ENCODE peak calls at places on chromosomes 4 and X, in five cellular contexts. D is HFFc6, O is left lung, M is lower lobe of right lung, I is glutamatergic neuron. S is an unnamed sample.

GRCh38 chr4:23881052-23881501 is 8.8 kb downstream of the PPARGC1A start:
- DNase-seq in D (no peak), O (no peak), M (no peak), I (no peak), S (no peak)

GRCh38 chrX:45232139-45232538 is 31.5 kb upstream of the DIPK2B start:
- DNase-seq in D (no peak), O (no peak), M (no peak), I (no peak), S (no peak)

GRCh38 chr4:74267998-74268606 is 40.2 kb upstream of the EPGN start:
- DNase-seq in D (peak), O (no peak), M (no peak), I (no peak), S (no peak)

GRCh38 chr4:12389604-12390003 is 960.9 kb upstream of the HS3ST1 start:
- DNase-seq in D (no peak), O (no peak), M (no peak), I (no peak), S (no peak)

GRCh38 chrX:137568741-137569469 is 3.0 kb downstream of the ZIC3 start:
- DNase-seq in D (no peak), O (no peak), M (no peak), I (no peak), S (peak)

GRCh38 chr4:4578981-4579380 is 37.1 kb upstream of the STX18 start:
- DNase-seq in D (no peak), O (no peak), M (no peak), I (no peak), S (peak)

GRCh38 chrX:33330798-33331197 is 119.4 kb upstream of the DMD start:
- DNase-seq in D (no peak), O (no peak), M (no peak), I (no peak), S (no peak)

GRCh38 chr4:185933078-185933581 is 121.1 kb upstream of the SORBS2 start:
- DNase-seq in D (peak), O (no peak), M (no peak), I (no peak), S (no peak)

GRCh38 chrX:15616531-15616930 is 15.8 kb upstream of the ACE2 start:
- DNase-seq in D (no peak), O (no peak), M (no peak), I (no peak), S (no peak)

GRCh38 chr4:40737882-40738281 is 11.9 kb upstream of the NSUN7 start:
- DNase-seq in D (no peak), O (no peak), M (no peak), I (no peak), S (no peak)

GRCh38 chr4:40734497-40734896 is 15.3 kb upstream of the NSUN7 start:
- DNase-seq in D (no peak), O (no peak), M (no peak), I (no peak), S (no peak)

GRCh38 chr4:40731792-40732245 is 17.9 kb upstream of the NSUN7 start:
- DNase-seq in D (no peak), O (peak), M (peak), I (no peak), S (no peak)

GRCh38 chr4:40736910-40737309 is 12.8 kb upstream of the NSUN7 start:
- DNase-seq in D (peak), O (no peak), M (no peak), I (no peak), S (no peak)

GRCh38 chr4:40733752-40734151 is 16.0 kb upstream of the NSUN7 start:
- DNase-seq in D (no peak), O (no peak), M (no peak), I (no peak), S (no peak)
- TF ChIP-seq CTCF in D (no peak), O (no peak), M (no peak), I (no peak), S (no peak)

DNA sequence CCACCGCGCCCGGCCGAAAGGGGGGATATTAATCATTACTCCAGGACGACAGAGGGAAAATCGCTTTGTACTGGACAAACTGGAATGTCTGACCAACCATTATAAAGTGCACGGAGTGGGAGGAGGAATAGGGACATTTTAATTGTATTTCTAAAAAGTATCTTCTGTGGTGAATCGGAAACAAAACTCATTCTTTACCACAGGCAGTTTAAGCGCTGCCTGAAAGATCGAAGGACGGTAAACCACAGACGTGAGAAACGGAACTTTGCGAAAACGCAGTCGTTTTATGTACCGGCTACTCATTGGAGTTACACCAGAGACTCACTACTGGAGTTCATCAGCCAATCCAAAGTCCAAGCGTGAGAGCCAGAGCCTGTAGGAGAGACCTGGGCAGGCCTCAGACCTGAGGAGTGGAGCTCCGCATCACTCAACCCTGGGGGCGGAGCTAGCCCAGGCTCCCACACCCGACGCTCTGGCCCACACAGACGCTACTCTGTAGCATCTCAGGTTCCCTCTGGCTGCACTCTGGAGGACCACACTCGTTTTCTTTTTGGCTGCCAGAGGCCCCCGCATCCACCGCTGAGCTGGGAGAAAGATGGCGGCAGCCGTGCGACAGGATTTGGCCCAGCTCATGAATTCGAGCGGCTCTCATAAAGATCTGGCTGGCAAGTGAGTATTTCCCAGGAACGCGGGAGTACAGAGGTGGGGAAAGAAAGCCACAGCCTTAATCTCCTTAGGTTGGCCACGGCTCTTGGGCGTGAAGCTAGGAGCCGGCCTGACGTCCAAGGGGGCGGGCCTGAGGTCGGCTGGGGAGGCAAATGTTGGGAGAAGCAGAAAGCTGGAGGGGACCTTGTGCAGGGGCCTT is at the start of gene COPS4:
- DNase-seq in D (peak), O (peak), M (peak), I (peak), S (peak)
- TF ChIP-seq CTCF in D (peak), O (peak), M (peak), I (no peak), S (no peak)

DNA sequence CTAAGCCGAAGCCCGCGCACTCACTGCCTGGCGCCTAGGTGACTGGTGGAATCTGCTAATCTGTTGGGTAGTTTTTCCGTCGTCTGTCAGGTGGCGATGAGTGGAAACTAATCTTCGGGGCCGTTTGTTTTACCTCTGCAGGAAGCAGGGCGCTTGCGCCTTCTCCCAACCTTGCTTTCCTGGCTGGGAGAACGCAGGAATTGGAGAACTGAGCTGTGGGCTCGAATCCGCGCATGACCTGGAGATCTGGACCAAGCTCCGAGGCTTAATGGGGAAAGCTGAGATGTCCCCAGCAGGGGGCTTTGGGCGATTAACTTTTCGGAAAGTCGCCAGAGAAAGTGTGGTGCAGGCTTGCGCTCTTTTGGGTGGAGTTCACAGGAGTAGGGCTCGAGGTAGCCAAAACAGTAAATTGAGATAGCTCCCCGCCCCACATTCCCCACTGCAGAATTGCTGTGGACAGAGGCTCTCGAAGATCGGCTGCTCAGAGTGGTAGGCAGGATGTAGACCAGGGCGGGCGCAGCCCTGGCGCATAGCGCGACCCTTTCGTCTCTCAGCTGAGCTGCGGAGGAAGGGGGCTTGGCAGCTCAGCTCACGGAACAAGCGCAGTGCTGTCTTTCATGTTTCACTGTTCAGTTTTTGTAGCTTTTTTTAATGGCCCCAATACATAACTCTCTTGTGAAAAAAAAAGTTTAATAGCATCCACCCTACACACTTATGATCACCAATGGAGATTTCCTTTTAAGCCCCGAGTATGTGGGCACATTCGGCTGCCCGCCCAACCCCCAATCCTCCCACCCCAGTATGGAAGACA is 2.7 kb upstream of the FGF5 start:
- DNase-seq in D (no peak), O (no peak), M (no peak), I (no peak), S (peak)
- TF ChIP-seq CTCF in D (peak), O (no peak), M (no peak), I (no peak), S (no peak)

GRCh38 chrX:30935985-30936384 is 46.9 kb upstream of the TAB3 start:
- DNase-seq in D (peak), O (no peak), M (no peak), I (peak), S (peak)
- TF ChIP-seq CTCF in D (peak), O (no peak), M (no peak), I (no peak), S (no peak)

DNA sequence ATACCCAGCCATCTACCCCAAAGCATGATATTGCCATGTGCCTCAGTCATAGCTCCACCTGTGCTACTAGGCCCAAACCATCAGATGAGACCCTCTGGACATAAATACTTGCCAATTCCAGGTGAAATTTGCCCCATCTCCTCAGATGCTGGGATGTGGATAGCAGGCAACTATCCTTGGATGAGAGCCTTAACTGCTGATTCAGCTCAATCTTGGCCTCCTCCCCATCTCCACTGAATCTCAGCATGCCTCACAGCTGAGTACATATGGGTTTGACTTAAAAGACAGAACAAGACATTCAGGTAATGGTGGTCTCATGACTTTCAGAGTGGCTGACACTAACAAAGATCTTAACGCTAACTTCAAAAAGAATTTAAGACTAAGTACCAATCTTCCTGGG is 50.8 kb upstream of the KLHL13 start:
- DNase-seq in D (no peak), O (no peak), M (no peak), I (no peak), S (no peak)
- TF ChIP-seq CTCF in D (no peak), O (no peak), M (no peak), I (no peak), S (no peak)

DNA sequence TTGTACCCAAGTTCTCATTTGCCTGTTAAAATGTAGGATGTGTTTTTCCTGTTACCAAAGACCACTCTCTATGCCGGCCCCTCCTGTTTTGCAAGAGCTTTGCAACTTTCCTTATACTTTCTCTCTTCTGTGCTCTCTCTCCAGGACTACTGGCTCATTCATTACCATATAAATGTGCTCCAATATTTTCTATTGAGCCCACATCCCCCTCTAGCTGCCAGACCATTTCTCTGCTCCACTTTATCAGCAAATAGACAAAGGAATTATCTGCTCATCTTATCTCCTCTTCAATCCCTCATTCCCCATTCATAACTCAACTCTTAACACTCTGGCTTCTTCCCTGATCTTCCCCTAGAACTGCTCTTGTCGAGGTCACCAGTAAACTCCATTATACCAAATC is 33.6 kb downstream of the RPGR start:
- DNase-seq in D (peak), O (no peak), M (no peak), I (no peak), S (no peak)
- TF ChIP-seq CTCF in D (peak), O (no peak), M (no peak), I (no peak), S (no peak)

GRCh38 chr4:98928505-98929340 is at the start of gene EIF4E:
- DNase-seq in D (peak), O (peak), M (peak), I (peak), S (peak)
- TF ChIP-seq CTCF in D (peak), O (peak), M (no peak), I (peak), S (no peak)

GRCh38 chr4:158896459-158897238 is 127.8 kb downstream of the FNIP2 start:
- DNase-seq in D (no peak), O (no peak), M (no peak), I (no peak), S (no peak)

GRCh38 chr4:158894826-158895225 is 126.0 kb downstream of the FNIP2 start:
- DNase-seq in D (no peak), O (no peak), M (no peak), I (no peak), S (no peak)

GRCh38 chr4:158891256-158891655 is 122.4 kb downstream of the FNIP2 start:
- DNase-seq in D (no peak), O (no peak), M (no peak), I (no peak), S (no peak)

GRCh38 chr4:158890294-158890693 is 121.5 kb downstream of the FNIP2 start:
- DNase-seq in D (no peak), O (no peak), M (no peak), I (no peak), S (no peak)

DNA sequence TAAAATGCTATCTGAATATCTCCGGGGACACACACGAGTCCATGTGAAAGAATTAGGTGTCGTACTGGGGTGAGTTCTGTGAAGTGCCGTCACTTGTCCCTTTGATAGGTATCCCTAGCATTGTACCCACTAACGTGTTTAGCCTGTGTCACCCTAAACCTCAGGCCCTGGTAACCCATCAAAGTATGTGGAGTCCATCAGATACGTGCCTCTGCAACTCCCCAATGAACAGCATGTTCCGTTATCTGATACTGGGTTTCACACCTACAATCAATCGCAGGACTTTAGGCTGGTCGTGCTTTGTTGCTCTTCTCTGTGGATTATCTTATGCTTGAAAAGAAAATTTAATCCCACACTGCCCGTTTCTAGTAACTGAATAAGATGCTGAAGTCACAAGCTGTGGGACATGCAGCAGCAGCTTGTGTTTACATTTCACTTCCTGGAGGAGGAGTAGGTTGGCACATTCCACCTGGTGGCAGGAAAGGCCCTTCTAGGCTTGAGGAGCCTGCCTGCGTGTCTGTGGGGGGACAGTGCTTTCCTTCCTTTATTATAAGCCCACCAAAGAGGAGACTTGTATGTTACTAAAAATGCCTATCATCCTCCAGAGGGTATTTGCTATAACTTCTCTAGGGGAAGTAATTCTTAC is 127.1 kb downstream of the FNIP2 start:
- DNase-seq in D (peak), O (no peak), M (no peak), I (no peak), S (no peak)
- TF ChIP-seq CTCF in D (peak), O (no peak), M (peak), I (no peak), S (no peak)

S was measured in nephron progenitor cell.